ENCODE peak calls at places on chromosomes 3 and 15, in eight cellular contexts. M, C, P, D, F, A, T and V are unnamed samples.

GRCh38 chr15:58921267-58921666 is 12.2 kb downstream of the SLTM start:
- DNase-seq in M (no peak), C (no peak), P (no peak), D (no peak), F (no peak), A (no peak), T (no peak), V (no peak)

GRCh38 chr3:183300996-183301562 is 48.0 kb downstream of the B3GNT5 start:
- DNase-seq in M (no peak), C (no peak), P (no peak), D (no peak), F (no peak), A (no peak), T (no peak), V (no peak)

GRCh38 chr15:68503791-68504720 is 72.1 kb upstream of the ITGA11 start:
- DNase-seq in M (no peak), C (no peak), P (no peak), D (no peak), F (peak), A (no peak), T (no peak), V (no peak)

GRCh38 chr15:82158811-82159210 is 103.7 kb downstream of the EFL1 start:
- DNase-seq in M (no peak), C (no peak), P (no peak), D (peak), F (no peak), A (no peak), T (no peak), V (no peak)

GRCh38 chr3:143313598-143314188 is 194.1 kb downstream of the CHST2 start:
- DNase-seq in M (no peak), C (no peak), P (no peak), D (no peak), F (no peak), A (no peak), T (no peak), V (no peak)

GRCh38 chr3:120425196-120425595 is 25.6 kb downstream of the FSTL1 start:
- DNase-seq in M (no peak), C (no peak), P (no peak), D (no peak), F (no peak), A (no peak), T (no peak), V (no peak)

GRCh38 chr3:71629289-71630252 is 46.0 kb upstream of the FOXP1 start:
- DNase-seq in M (no peak), C (peak), P (no peak), D (peak), F (no peak), A (peak), T (no peak), V (peak)

GRCh38 chr15:80174017-80174746 is 21.4 kb downstream of the FAH start:
- DNase-seq in M (no peak), C (peak), P (no peak), D (no peak), F (no peak), A (peak), T (peak), V (no peak)

GRCh38 chr15:67563092-67563491 is 20.6 kb downstream of the MAP2K5 start:
- DNase-seq in M (no peak), C (no peak), P (no peak), D (no peak), F (no peak), A (no peak), T (no peak), V (no peak)

GRCh38 chr3:115652738-115653137 is 29.4 kb downstream of the GAP43 start:
- DNase-seq in M (no peak), C (no peak), P (no peak), D (no peak), F (no peak), A (no peak), T (no peak), V (no peak)

GRCh38 chr3:126014252-126014651 is 45.3 kb downstream of the ROPN1B start:
- DNase-seq in M (no peak), C (no peak), P (no peak), D (no peak), F (peak), A (no peak), T (no peak), V (peak)

GRCh38 chr3:16177962-16178627 is 3.6 kb downstream of the GALNT15 start:
- DNase-seq in M (peak), C (peak), P (peak), D (peak), F (peak), A (peak), T (peak), V (peak)

GRCh38 chr3:49171119-49171774 is at the start of gene KLHDC8B:
- DNase-seq in M (peak), C (peak), P (peak), D (peak), F (peak), A (peak), T (peak), V (peak)

GRCh38 chr3:136671921-136672320 is 80.3 kb downstream of the STAG1 start:
- DNase-seq in M (no peak), C (no peak), P (no peak), D (no peak), F (no peak), A (no peak), T (no peak), V (no peak)

GRCh38 chr15:75532413-75533250 is 46.5 kb downstream of the PTPN9 start:
- DNase-seq in M (peak), C (peak), P (peak), D (peak), F (peak), A (peak), T (peak), V (peak)

GRCh38 chr3:125057186-125057850 is 1.5 kb upstream of the HEG1 start:
- DNase-seq in M (no peak), C (no peak), P (no peak), D (no peak), F (no peak), A (no peak), T (no peak), V (no peak)

GRCh38 chr3:40873456-40873855 is 325.8 kb upstream of the CTNNB1 start:
- DNase-seq in M (no peak), C (no peak), P (no peak), D (no peak), F (no peak), A (no peak), T (no peak), V (no peak)

GRCh38 chr15:63357061-63357460 is 24.6 kb downstream of the CA12 start:
- DNase-seq in M (no peak), C (no peak), P (no peak), D (no peak), F (no peak), A (no peak), T (no peak), V (no peak)

GRCh38 chr3:14488286-14489036 is 51.7 kb downstream of the GRIP2 start:
- DNase-seq in M (no peak), C (no peak), P (no peak), D (no peak), F (no peak), A (no peak), T (no peak), V (no peak)

GRCh38 chr3:178146406-178146831 is 389.8 kb upstream of the KCNMB2 start:
- DNase-seq in M (peak), C (no peak), P (no peak), D (no peak), F (no peak), A (no peak), T (no peak), V (no peak)

GRCh38 chr3:71546781-71547180 is 36.7 kb downstream of the FOXP1 start:
- DNase-seq in M (no peak), C (no peak), P (no peak), D (no peak), F (no peak), A (no peak), T (no peak), V (no peak)

GRCh38 chr3:125351814-125352456 is 23.2 kb downstream of the ZNF148 start:
- DNase-seq in M (no peak), C (no peak), P (no peak), D (no peak), F (no peak), A (no peak), T (no peak), V (no peak)

GRCh38 chr15:75578206-75578947 is 738 bp downstream of the PTPN9 start:
- DNase-seq in M (peak), C (peak), P (no peak), D (peak), F (peak), A (peak), T (peak), V (no peak)

GRCh38 chr15:70713547-70714414 is 49.6 kb downstream of the UACA start:
- DNase-seq in M (peak), C (no peak), P (no peak), D (no peak), F (no peak), A (no peak), T (no peak), V (no peak)

GRCh38 chr15:70720228-70721016 is 42.9 kb downstream of the UACA start:
- DNase-seq in M (no peak), C (no peak), P (no peak), D (no peak), F (no peak), A (no peak), T (no peak), V (no peak)

GRCh38 chr15:70714575-70714974 is 48.8 kb downstream of the UACA start:
- DNase-seq in M (no peak), C (no peak), P (no peak), D (no peak), F (no peak), A (no peak), T (no peak), V (no peak)

GRCh38 chr15:70717237-70717793 is 46.0 kb downstream of the UACA start:
- DNase-seq in M (no peak), C (no peak), P (no peak), D (no peak), F (no peak), A (no peak), T (no peak), V (no peak)

GRCh38 chr15:70715840-70716510 is 47.4 kb downstream of the UACA start:
- DNase-seq in M (no peak), C (no peak), P (no peak), D (peak), F (no peak), A (no peak), T (no peak), V (no peak)
- TF ChIP-seq CTCF in M (no peak), C (no peak), P (no peak), D (no peak), F (no peak), A (no peak), T (no peak), V (no peak)

DNA sequence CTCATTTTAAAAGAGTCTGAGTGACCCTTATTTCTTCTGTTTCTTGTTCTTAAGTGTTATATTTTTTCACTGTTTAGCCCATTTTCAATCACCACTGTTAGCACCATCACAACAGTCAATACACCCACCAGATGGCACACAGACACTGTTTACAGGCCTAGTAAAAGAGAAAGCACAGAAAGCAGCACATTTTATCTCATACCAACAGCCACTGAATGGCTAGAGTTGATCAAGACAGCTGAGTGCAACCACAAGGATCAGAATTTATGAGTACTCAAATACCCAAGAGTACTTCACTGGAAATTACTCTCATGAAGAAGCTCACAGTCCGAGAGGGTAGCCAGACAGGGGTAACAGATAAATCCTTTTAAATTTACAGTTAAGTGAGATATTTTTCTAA is 127.0 kb downstream of the TFDP2 start:
- DNase-seq in M (peak), C (no peak), P (no peak), D (no peak), F (no peak), A (no peak), T (no peak), V (no peak)
- TF ChIP-seq CTCF in M (peak), C (peak), P (peak), D (no peak), F (peak), A (no peak), T (peak), V (peak)

GRCh38 chr15:86756688-86757087 is 677.0 kb downstream of the AGBL1 start:
- DNase-seq in M (no peak), C (no peak), P (no peak), D (no peak), F (no peak), A (no peak), T (no peak), V (no peak)
- TF ChIP-seq CTCF in M (peak), C (no peak), P (no peak), D (peak), F (peak), A (no peak), T (no peak), V (no peak)

DNA sequence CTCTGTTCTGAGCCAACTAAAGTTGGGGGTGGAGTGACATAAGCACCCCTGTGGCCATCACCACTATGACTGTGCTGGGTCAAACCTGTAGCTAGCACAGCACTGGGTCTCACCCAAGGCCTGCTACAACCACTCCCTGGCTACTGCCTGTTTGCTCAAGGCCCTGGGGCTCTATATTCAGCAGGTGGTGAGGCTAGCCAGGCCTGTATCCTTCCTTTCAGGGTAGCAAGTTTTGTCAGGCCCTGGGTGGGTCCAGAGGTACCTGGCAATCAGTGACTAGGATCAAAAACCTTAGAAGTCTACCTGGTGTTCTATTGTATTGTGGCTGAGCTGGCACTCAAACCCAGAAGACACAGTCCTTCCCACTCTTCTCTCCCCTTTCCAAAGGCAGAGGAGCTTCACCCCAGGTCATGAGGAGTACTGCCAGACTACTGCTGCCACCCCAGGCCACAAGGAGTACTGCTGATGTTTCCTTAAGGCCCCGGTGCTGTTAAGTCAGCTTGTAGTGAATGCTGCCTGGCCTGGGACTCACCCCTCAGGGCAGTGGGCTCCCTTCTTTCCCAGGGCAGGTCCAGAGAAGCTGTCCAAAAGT is 170.8 kb downstream of the IGSF11 start:
- DNase-seq in M (peak), C (no peak), P (peak), D (no peak), F (peak), A (no peak), T (no peak), V (no peak)
- TF ChIP-seq CTCF in M (peak), C (no peak), P (peak), D (no peak), F (peak), A (no peak), T (no peak), V (no peak)

DNA sequence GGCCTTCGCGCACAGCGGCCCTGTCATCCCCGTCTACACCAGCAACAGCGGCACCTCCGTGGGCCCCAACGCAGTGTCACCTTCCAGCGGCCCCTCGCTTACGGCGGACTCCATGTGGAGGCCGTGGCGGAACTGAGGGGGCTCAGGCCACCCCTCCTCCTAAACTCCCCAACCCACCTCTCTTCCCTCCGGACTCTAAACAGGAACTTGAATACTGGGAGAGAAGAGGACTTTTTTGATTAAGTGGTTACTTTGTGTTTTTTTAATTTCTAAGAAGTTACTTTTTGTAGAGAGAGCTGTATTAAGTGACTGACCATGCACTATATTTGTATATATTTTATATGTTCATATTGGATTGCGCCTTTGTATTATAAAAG is 2.1 kb downstream of the HES1 start:
- DNase-seq in M (no peak), C (no peak), P (no peak), D (no peak), F (no peak), A (peak), T (no peak), V (no peak)
- TF ChIP-seq CTCF in M (no peak), C (peak), P (no peak), D (no peak), F (no peak), A (no peak), T (no peak), V (no peak)

DNA sequence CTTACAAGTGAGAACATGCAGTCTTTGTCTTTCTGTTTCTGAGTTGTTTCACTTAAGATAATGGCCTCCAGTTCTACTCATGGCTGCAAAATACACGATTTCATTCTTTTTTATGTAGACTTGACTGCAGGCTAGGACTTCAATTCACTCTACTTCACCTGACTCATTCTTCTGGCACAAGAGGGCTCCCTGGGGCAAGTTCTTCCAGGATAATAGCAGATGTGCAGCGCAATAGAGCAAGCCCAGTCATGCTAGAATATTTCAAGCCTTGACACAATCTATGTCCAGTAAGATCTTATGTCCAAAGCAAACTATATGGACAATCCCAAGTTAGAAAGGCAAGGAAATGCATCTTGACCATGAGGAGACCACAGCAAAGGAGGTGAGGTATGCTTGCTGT is 211.7 kb upstream of the GADL1 start:
- DNase-seq in M (no peak), C (peak), P (no peak), D (no peak), F (no peak), A (no peak), T (no peak), V (no peak)
- TF ChIP-seq CTCF in M (no peak), C (no peak), P (no peak), D (no peak), F (no peak), A (no peak), T (no peak), V (no peak)

GRCh38 chr15:33074942-33075341 is 119.6 kb downstream of the FMN1 start:
- DNase-seq in M (no peak), C (no peak), P (no peak), D (no peak), F (peak), A (no peak), T (no peak), V (no peak)
- TF ChIP-seq CTCF in M (no peak), C (peak), P (no peak), D (no peak), F (peak), A (no peak), T (no peak), V (no peak)

GRCh38 chr15:77786956-77787355 is 154.2 kb upstream of the LINGO1 start:
- DNase-seq in M (peak), C (no peak), P (no peak), D (no peak), F (no peak), A (no peak), T (no peak), V (no peak)

GRCh38 chr15:77783636-77784035 is 150.9 kb upstream of the LINGO1 start:
- DNase-seq in M (no peak), C (no peak), P (no peak), D (no peak), F (no peak), A (no peak), T (no peak), V (no peak)

GRCh38 chr15:77786181-77786890 is 153.6 kb upstream of the LINGO1 start:
- DNase-seq in M (no peak), C (no peak), P (no peak), D (no peak), F (no peak), A (peak), T (peak), V (no peak)

GRCh38 chr15:77782691-77783090 is 150.0 kb upstream of the LINGO1 start:
- DNase-seq in M (peak), C (no peak), P (no peak), D (no peak), F (no peak), A (no peak), T (no peak), V (no peak)

GRCh38 chr15:77784361-77785292 is 151.9 kb upstream of the LINGO1 start:
- DNase-seq in M (peak), C (no peak), P (peak), D (no peak), F (peak), A (peak), T (no peak), V (no peak)
- TF ChIP-seq CTCF in M (peak), C (no peak), P (peak), D (peak), F (peak), A (no peak), T (peak), V (no peak)

GRCh38 chr15:50044904-50045303 is 74.1 kb downstream of the ATP8B4 start:
- DNase-seq in M (no peak), C (no peak), P (no peak), D (no peak), F (no peak), A (no peak), T (no peak), V (no peak)
- TF ChIP-seq CTCF in M (no peak), C (no peak), P (no peak), D (no peak), F (no peak), A (no peak), T (no peak), V (no peak)